ENCODE peak calls at places on chromosomes 4 and X, in ten cellular contexts. R is naive thymus-derived CD8-positive, alpha-beta T cell; B is A549; P is effector memory CD8-positive, alpha-beta T cell; X is lung microvascular endothelial cell; G is adipocyte; N is CD4-positive, alpha-beta memory T cell; L is PC-3; S is psoas muscle; E is activated T-cell treated with anti-CD3 and anti-CD28 coated beads, Interleukin-2, amount 50 U/mL, for 1 hour. A is an unnamed sample.

GRCh38 chrX:96004386-96004785 is 680.3 kb upstream of the DIAPH2 start:
- DNase-seq in G (peak; percentile 15), S (no peak), X (peak; percentile 54), N (no peak), B (no peak), E (no peak), L (peak; percentile 84), R (no peak), P (no peak), A (no peak)

GRCh38 chr4:7650606-7651400 is 216.1 kb upstream of the PSAPL1 start:
- DNase-seq in S (peak; percentile 45), B (no peak), L (peak; percentile 62), X (peak; percentile 38), R (peak; percentile 34), N (no peak), P (no peak), E (no peak), G (no peak), A (no peak)

GRCh38 chr4:99403380-99404194 is 31.6 kb downstream of the ADH7 start:
- DNase-seq in S (no peak), X (no peak), E (no peak), R (no peak), P (no peak), B (no peak), L (no peak), G (peak; percentile 79), N (no peak), A (no peak)

GRCh38 chrX:70970482-70970999 is 39.6 kb upstream of the SLC7A3 start:
- DNase-seq in S (no peak), E (no peak), L (peak; percentile 49), N (no peak), X (peak; percentile 8), P (no peak), R (no peak), G (peak; percentile 65), B (peak; percentile 13), A (no peak)

GRCh38 chr4:153553155-153553819 is 87.1 kb downstream of the TMEM131L start:
- DNase-seq in N (no peak), P (no peak), E (no peak), S (no peak), G (no peak), L (no peak), X (no peak), B (no peak), R (no peak), A (no peak)

GRCh38 chr4:12978310-12978709 is 505.8 kb downstream of the RAB28 start:
- DNase-seq in R (no peak), L (no peak), E (no peak), X (no peak), N (no peak), S (no peak), G (no peak), P (no peak), B (no peak), A (no peak)

GRCh38 chr4:15213415-15213814 is 211.1 kb downstream of the CPEB2 start:
- DNase-seq in L (no peak), N (no peak), B (no peak), S (no peak), G (no peak), E (no peak), R (no peak), X (no peak), P (no peak), A (no peak)

GRCh38 chrX:133534172-133534571 is 118.9 kb upstream of the GPC4 start:
- DNase-seq in N (no peak), E (no peak), G (no peak), L (no peak), X (no peak), B (no peak), R (no peak), S (no peak), P (no peak), A (no peak)

GRCh38 chr4:147768113-147768512 is 36.2 kb downstream of the ARHGAP10 start:
- DNase-seq in L (peak; percentile 66), X (peak; percentile 91), S (no peak), G (peak; percentile 77), B (peak; percentile 29), P (no peak), N (no peak), E (no peak), R (no peak), A (no peak)

GRCh38 chr4:73257995-73258667 is 467 bp downstream of the ANKRD17 start:
- DNase-seq in R (no peak), E (no peak), B (peak; percentile 8), G (peak; percentile 62), S (no peak), L (peak; percentile 35), X (peak; percentile 39), P (no peak), N (no peak), A (peak; percentile 10)

GRCh38 chr4:148497258-148497657 is 55.0 kb upstream of the NR3C2 start:
- DNase-seq in E (no peak), S (no peak), L (no peak), G (no peak), B (no peak), R (no peak), P (no peak), X (no peak), N (no peak), A (no peak)

A was measured in T-helper 1 cell.